ENCODE peak calls at places on chromosomes 1 and 21, in five cellular contexts. A, X, I, U and J are unnamed samples.
A peak's percentile ranks its signal among the peaks of the same experiment; 100 is the strongest.

GRCh38 chr1:226644541-226645176 is 94.4 kb downstream of the ITPKB start:
- DNase-seq in A (no peak), X (peak; percentile 42), U (no peak), I (no peak), J (no peak)

GRCh38 chr1:180745098-180745497 is 113.3 kb downstream of the XPR1 start:
- DNase-seq in U (no peak), I (no peak), X (no peak), A (no peak), J (no peak)

GRCh38 chr1:56304975-56305374 is 274.4 kb downstream of the PLPP3 start:
- DNase-seq in I (no peak), U (no peak), A (no peak), X (peak; percentile 42), J (no peak)

GRCh38 chr21:33047231-33047630 is 21.5 kb downstream of the OLIG2 start:
- DNase-seq in X (peak; percentile 72), U (no peak), A (no peak), I (no peak), J (no peak)

GRCh38 chr1:99465176-99465900 is 180.6 kb upstream of the PALMD start:
- DNase-seq in I (no peak), X (peak; percentile 90), A (no peak), U (no peak), J (peak; percentile 58)

GRCh38 chr1:204530932-204531331 is 14.7 kb downstream of the MDM4 start:
- DNase-seq in U (no peak), A (no peak), X (peak; percentile 12), I (no peak), J (no peak)

GRCh38 chr1:118115567-118116272 is 69.3 kb downstream of the SPAG17 start:
- DNase-seq in I (no peak), U (no peak), A (no peak), X (peak; percentile 47), J (no peak)

GRCh38 chr1:220631238-220631842 is 58.8 kb upstream of the C1orf115 start:
- DNase-seq in I (no peak), X (no peak), A (no peak), U (no peak), J (no peak)

GRCh38 chr1:226985239-226985838 is 45.2 kb downstream of the COQ8A start:
- DNase-seq in X (no peak), I (no peak), U (no peak), A (no peak), J (no peak)

GRCh38 chr1:156118175-156118868 is 3.8 kb downstream of the LMNA start:
- DNase-seq in I (no peak), U (no peak), X (no peak), A (no peak), J (no peak)

GRCh38 chr1:20682571-20683236 is 21.5 kb upstream of the DDOST start:
- DNase-seq in A (no peak), I (no peak), X (no peak), U (no peak), J (no peak)

GRCh38 chr1:233490488-233490887 is 123.4 kb upstream of the KCNK1 start:
- DNase-seq in U (no peak), I (no peak), X (no peak), A (no peak), J (no peak)

GRCh38 chr1:20372676-20373075 is 82.0 kb downstream of the VWA5B1 start:
- DNase-seq in A (no peak), I (no peak), X (no peak), U (no peak), J (no peak)

GRCh38 chr1:6519935-6520621 is 28.6 kb upstream of the PLEKHG5 start:
- DNase-seq in X (peak; percentile 80), A (peak; percentile 56), I (peak; percentile 84), U (no peak), J (peak; percentile 82)

GRCh38 chr1:40870135-40870728 is 8.1 kb upstream of the CITED4 start:
- DNase-seq in A (no peak), I (no peak), U (no peak), X (peak; percentile 56), J (no peak)

GRCh38 chr21:35438643-35439404 is 389.7 kb upstream of the RUNX1 start:
- DNase-seq in X (peak; percentile 11), U (no peak), I (no peak), A (no peak), J (no peak)

GRCh38 chr1:116923421-116923820 is 13.7 kb downstream of the PTGFRN start:
- DNase-seq in I (no peak), X (no peak), U (no peak), A (no peak), J (no peak)

GRCh38 chr1:196400478-196401453 is 207.5 kb downstream of the KCNT2 start:
- DNase-seq in A (no peak), X (peak; percentile 42), I (no peak), U (no peak), J (no peak)

GRCh38 chr1:82874041-82874440 is 1073.3 kb downstream of the ADGRL2 start:
- DNase-seq in A (no peak), U (no peak), X (no peak), I (no peak), J (no peak)

GRCh38 chr1:41386190-41386518 is 24.9 kb downstream of the FOXO6 start:
- DNase-seq in A (no peak), I (no peak), U (no peak), X (no peak), J (no peak)

GRCh38 chr1:2307943-2308342 is 79.8 kb downstream of the SKI start:
- DNase-seq in X (no peak), I (no peak), U (no peak), A (no peak), J (no peak)

GRCh38 chr1:28190337-28190979 is 14.0 kb upstream of the PTAFR start:
- DNase-seq in I (no peak), U (no peak), A (no peak), X (peak; percentile 41), J (no peak)

GRCh38 chr1:155002479-155003226 is at the start of gene ZBTB7B:
- DNase-seq in I (peak; percentile 42), X (no peak), A (peak; percentile 67), U (no peak), J (no peak)

GRCh38 chr1:53326598-53327182 is 1.2 kb downstream of the LRP8 start:
- DNase-seq in I (no peak), A (peak; percentile 65), U (peak; percentile 29), X (no peak), J (peak; percentile 76)

GRCh38 chr1:14849038-14849437 is 250.6 kb downstream of the KAZN start:
- DNase-seq in A (no peak), X (no peak), I (no peak), U (no peak), J (no peak)

GRCh38 chr1:246012271-246012854 is 494.7 kb downstream of the SMYD3 start:
- DNase-seq in A (peak; percentile 72), I (no peak), X (peak; percentile 51), U (peak; percentile 17), J (peak; percentile 58)

GRCh38 chr1:88935522-88936222 is 44.3 kb upstream of the GTF2B start:
- DNase-seq in A (peak; percentile 50), U (peak; percentile 13), I (no peak), X (peak; percentile 52), J (peak; percentile 46)

GRCh38 chr1:168288311-168289052 is 7.8 kb downstream of the TBX19 start:
- DNase-seq in X (peak; percentile 65), U (no peak), A (peak; percentile 78), I (no peak), J (no peak)

GRCh38 chr1:170929412-170929834 is 5.9 kb upstream of the MROH9 start:
- DNase-seq in I (no peak), A (no peak), U (no peak), X (peak; percentile 47), J (no peak)

GRCh38 chr1:54800899-54801759 is at the start of gene TTC22:
- DNase-seq in U (no peak), I (peak; percentile 58), X (no peak), A (peak; percentile 68), J (no peak)
- TF ChIP-seq USF2 in U (no peak), I (no peak), X (no peak), A (no peak), J (no peak)

GRCh38 chr1:13646533-13646932 is 53.5 kb upstream of the PRDM2 start:
- DNase-seq in A (no peak), X (no peak), U (no peak), I (no peak), J (no peak)
- TF ChIP-seq USF2 in A (no peak), X (no peak), U (no peak), I (no peak), J (no peak)

DNA sequence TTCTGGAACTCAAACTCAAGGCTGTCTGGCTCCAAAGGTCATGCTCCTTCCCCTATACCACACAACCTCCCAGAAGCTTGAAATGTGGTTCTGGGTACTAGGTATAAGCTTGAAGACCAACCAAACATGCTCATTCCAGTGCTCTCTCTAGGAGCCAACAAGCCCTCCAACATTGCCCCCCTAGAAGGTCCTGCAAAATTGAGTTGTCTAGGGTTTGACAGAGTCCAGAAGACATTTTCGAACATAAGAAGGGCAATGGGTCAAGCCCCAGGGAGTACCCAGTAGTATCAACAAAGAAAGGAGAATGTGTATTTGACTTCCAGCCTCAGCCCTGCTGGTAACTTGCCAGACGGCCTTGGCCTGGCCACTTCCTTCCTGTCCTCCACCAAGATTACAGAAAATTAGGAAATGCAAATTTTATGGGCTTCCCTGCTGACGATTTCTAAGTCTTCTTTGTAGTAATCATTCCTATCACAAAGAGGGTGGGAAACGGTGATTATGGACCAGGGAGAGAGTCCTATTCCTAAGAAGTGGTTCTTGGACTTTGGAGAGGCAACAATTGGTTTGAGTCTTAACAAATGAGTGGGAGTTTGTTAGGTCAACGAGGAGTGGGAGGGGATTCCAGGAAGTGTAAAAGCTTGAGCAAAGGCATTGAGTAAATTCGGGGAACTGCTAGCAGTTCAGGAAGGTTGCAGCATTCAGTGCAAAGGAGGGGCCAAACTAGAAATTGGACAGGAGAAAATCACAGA is 18.7 kb upstream of the SLAMF1 start:
- DNase-seq in X (no peak), A (peak; percentile 89), I (no peak), U (no peak), J (no peak)
- TF ChIP-seq USF2 in X (no peak), A (no peak), I (no peak), U (no peak), J (no peak)

GRCh38 chr21:32008714-32009113 is 135.9 kb downstream of the HUNK start:
- DNase-seq in I (no peak), X (no peak), A (no peak), U (no peak), J (no peak)
- TF ChIP-seq USF2 in I (no peak), X (no peak), A (no peak), U (no peak), J (no peak)

GRCh38 chr1:98121661-98122060 is 200.8 kb upstream of the DPYD start:
- DNase-seq in A (no peak), I (no peak), X (peak; percentile 52), U (no peak), J (no peak)

GRCh38 chr1:98129486-98129885 is 208.7 kb upstream of the DPYD start:
- DNase-seq in A (no peak), U (no peak), I (no peak), X (no peak), J (no peak)

GRCh38 chr1:98130406-98130805 is 209.6 kb upstream of the DPYD start:
- DNase-seq in I (no peak), X (peak; percentile 35), A (no peak), U (no peak), J (no peak)

GRCh38 chr1:98126740-98127139 is 205.9 kb upstream of the DPYD start:
- DNase-seq in U (no peak), X (no peak), I (no peak), A (no peak), J (peak; percentile 3)
- TF ChIP-seq USF2 in U (no peak), X (no peak), I (no peak), A (no peak), J (no peak)

GRCh38 chr1:224784606-224785328 is 144.7 kb upstream of the DNAH14 start:
- DNase-seq in I (no peak), U (no peak), A (no peak), X (peak; percentile 50), J (no peak)
- TF ChIP-seq USF2 in I (no peak), U (no peak), A (no peak), X (no peak), J (no peak)